ENCODE peak calls at places on chromosomes 1 and 21, in four cellular contexts. Q is ELF-1, C is Caco-2, W is right cardiac atrium. K is an unnamed sample.

GRCh38 chr21:37527103-37527502 is 160.5 kb downstream of the DYRK1A start:
- DNase-seq in Q (no peak), C (no peak), W (no peak), K (no peak)

GRCh38 chr21:36803051-36803709 is 104.3 kb downstream of the SIM2 start:
- DNase-seq in Q (no peak), C (no peak), W (no peak), K (peak; percentile 91)

GRCh38 chr21:35156293-35156976 is 107.3 kb upstream of the RUNX1 start:
- DNase-seq in Q (no peak), C (peak; percentile 36), W (no peak), K (no peak)

GRCh38 chr1:10901894-10902805 is 105.7 kb upstream of the CASZ1 start:
- DNase-seq in Q (peak; percentile 61), C (no peak), W (no peak), K (no peak)

GRCh38 chr1:180358649-180359048 is 128.6 kb downstream of the LHX4 start:
- DNase-seq in Q (no peak), C (no peak), W (peak; percentile 38), K (peak; percentile 13)

GRCh38 chr1:167223144-167224103 is 2.7 kb downstream of the POU2F1 start:
- DNase-seq in Q (no peak), C (no peak), W (no peak), K (peak; percentile 29)

GRCh38 chr1:180732866-180733265 is 101.0 kb downstream of the XPR1 start:
- DNase-seq in Q (no peak), C (no peak), W (no peak), K (no peak)

GRCh38 chr1:167088746-167089417 is 1.3 kb downstream of the GPA33 start:
- DNase-seq in Q (peak; percentile 58), C (no peak), W (no peak), K (no peak)

GRCh38 chr1:172969611-172970010 is 81.1 kb downstream of the TNFSF18 start:
- DNase-seq in Q (no peak), C (peak; percentile 15), W (no peak), K (no peak)

GRCh38 chr21:45836694-45837670 is 144.6 kb upstream of the COL6A1 start:
- DNase-seq in Q (no peak), C (no peak), W (no peak), K (no peak)

GRCh38 chr1:200867018-200867811 is 5.6 kb upstream of the GPR25 start:
- DNase-seq in Q (no peak), C (no peak), W (no peak), K (no peak)

GRCh38 chr1:119919241-119919640 is 22.9 kb upstream of the ADAM30 start:
- DNase-seq in Q (no peak), C (no peak), W (no peak), K (no peak)

GRCh38 chr1:10777749-10778574 is 18.5 kb downstream of the CASZ1 start:
- DNase-seq in Q (no peak), C (no peak), W (no peak), K (no peak)

GRCh38 chr1:168693872-168694238 is 35.2 kb downstream of the DPT start:
- DNase-seq in Q (no peak), C (no peak), W (no peak), K (no peak)

GRCh38 chr1:999797-1000356 is at the start of gene HES4:
- DNase-seq in Q (peak; percentile 94), C (peak; percentile 95), W (peak; percentile 96), K (peak; percentile 36)

GRCh38 chr1:48227165-48228013 is 4.9 kb downstream of the SLC5A9 start:
- DNase-seq in Q (no peak), C (no peak), W (no peak), K (peak; percentile 25)

GRCh38 chr1:7469255-7469938 is 301.7 kb upstream of the VAMP3 start:
- DNase-seq in Q (no peak), C (no peak), W (peak; percentile 53), K (no peak)

GRCh38 chr1:37473431-37474050 is 839 bp upstream of the ZC3H12A start:
- DNase-seq in Q (no peak), C (peak; percentile 23), W (peak; percentile 18), K (peak; percentile 53)

GRCh38 chr1:175890958-175891357 is 147.6 kb upstream of the TNR start:
- DNase-seq in Q (no peak), C (no peak), W (no peak), K (no peak)

GRCh38 chr1:236325567-236325966 is 43.8 kb upstream of the ERO1B start:
- DNase-seq in Q (no peak), C (no peak), W (no peak), K (no peak)

GRCh38 chr21:37944492-37944891 is 28.2 kb upstream of the KCNJ6 start:
- DNase-seq in Q (no peak), C (no peak), W (no peak), K (no peak)

GRCh38 chr1:59143824-59144223 is 153.1 kb upstream of the FGGY start:
- DNase-seq in Q (no peak), C (no peak), W (no peak), K (no peak)

K was measured in pons.